ENCODE peak calls at places on chromosomes 1 and 21, in nine cellular contexts. C, Y, E, K, G, L, X, W and B are unnamed samples.

GRCh38 chr1:107405241-107405640 is 264.4 kb downstream of the NTNG1 start:
- DNase-seq in W (no peak), X (no peak), K (no peak), G (no peak), E (no peak), Y (no peak), L (no peak), C (peak), B (no peak)

GRCh38 chr1:208233546-208233945 is 10.6 kb downstream of the PLXNA2 start:
- DNase-seq in E (no peak), L (peak), C (no peak), G (no peak), K (peak), X (no peak), W (no peak), Y (no peak), B (no peak)

GRCh38 chr1:183230403-183230802 is 44.3 kb downstream of the LAMC2 start:
- DNase-seq in Y (no peak), E (no peak), X (no peak), G (no peak), K (no peak), L (no peak), W (no peak), C (no peak), B (no peak)

GRCh38 chr1:190478193-190479007 is 736 bp upstream of the BRINP3 start:
- DNase-seq in W (no peak), C (no peak), Y (no peak), X (no peak), G (peak), E (no peak), K (peak), L (peak), B (no peak)

GRCh38 chr21:15122241-15122640 is 57.4 kb upstream of the NRIP1 start:
- DNase-seq in Y (no peak), C (no peak), E (no peak), L (no peak), X (no peak), W (no peak), K (no peak), G (no peak), B (no peak)

GRCh38 chr1:98331232-98331631 is 330.3 kb upstream of the SNX7 start:
- DNase-seq in K (no peak), Y (no peak), E (no peak), C (peak), L (no peak), W (no peak), G (no peak), X (no peak), B (no peak)

GRCh38 chr1:180343931-180344406 is 113.9 kb downstream of the LHX4 start:
- DNase-seq in G (no peak), X (no peak), E (no peak), W (no peak), C (no peak), L (no peak), K (no peak), Y (no peak), B (no peak)

GRCh38 chr1:41633764-41634163 is 149.3 kb upstream of the EDN2 start:
- DNase-seq in E (no peak), Y (no peak), L (no peak), W (no peak), K (no peak), X (no peak), G (no peak), C (peak), B (no peak)